ENCODE peak calls at places on chromosomes 16 and 17, in six cellular contexts. T is HCT116, Z is H1, H is HepG2, Y is K562, P is NT2/D1. M is an unnamed sample.

GRCh38 chr17:39062846-39063680 is 88.4 kb downstream of the PLXDC1 start:
- DNase-seq in T (no peak), H (no peak), P (no peak), Y (no peak), Z (no peak), M (no peak)

GRCh38 chr16:88999457-89000206 is 22.6 kb upstream of the CBFA2T3 start:
- DNase-seq in Z (no peak), H (no peak), T (no peak), Y (peak), P (no peak), M (no peak)

GRCh38 chr16:83002351-83003334 is 375.9 kb downstream of the CDH13 start:
- DNase-seq in Z (no peak), Y (no peak), P (no peak), T (no peak), H (no peak), M (no peak)

GRCh38 chr16:58462997-58463891 is 36.7 kb upstream of the NDRG4 start:
- DNase-seq in Z (peak), Y (no peak), H (no peak), T (no peak), P (no peak), M (no peak)

GRCh38 chr17:50421308-50422031 is 4.5 kb upstream of the ACSF2 start:
- DNase-seq in T (no peak), Y (no peak), P (no peak), H (no peak), Z (no peak), M (no peak)

GRCh38 chr16:81637336-81638235 is 141.5 kb upstream of the PLCG2 start:
- DNase-seq in P (no peak), Z (no peak), H (no peak), Y (peak), T (no peak), M (no peak)

GRCh38 chr17:41464682-41465081 is 2.5 kb downstream of the KRT32 start:
- DNase-seq in P (no peak), T (peak), Y (no peak), Z (no peak), H (no peak), M (no peak)

GRCh38 chr16:85969591-85969990 is 70.6 kb downstream of the IRF8 start:
- DNase-seq in Z (no peak), P (no peak), Y (no peak), H (no peak), T (no peak), M (no peak)

GRCh38 chr16:77897038-77897437 is 108.7 kb downstream of the VAT1L start:
- DNase-seq in T (no peak), P (no peak), Z (no peak), H (no peak), Y (no peak), M (no peak)

GRCh38 chr17:80414508-80414802 is 512 bp upstream of the ENDOV start:
- DNase-seq in Z (no peak), P (no peak), T (no peak), Y (peak), H (peak), M (no peak)

GRCh38 chr16:14196011-14196410 is 124.9 kb downstream of the MRTFB start:
- DNase-seq in H (no peak), Y (no peak), P (no peak), Z (no peak), T (no peak), M (no peak)

GRCh38 chr17:19238167-19238505 is 970 bp downstream of the EPN2 start:
- DNase-seq in Z (peak), P (no peak), T (no peak), Y (peak), H (no peak), M (no peak)

GRCh38 chr17:37523715-37524219 is 34.1 kb downstream of the DUSP14 start:
- DNase-seq in Z (peak), Y (no peak), H (no peak), P (no peak), T (no peak), M (no peak)

GRCh38 chr16:63361032-63361624 is 1324.9 kb upstream of the CDH8 start:
- DNase-seq in P (peak), H (peak), Z (no peak), T (peak), Y (peak), M (no peak)

GRCh38 chr17:45291170-45291805 is 25.5 kb downstream of the MAP3K14 start:
- DNase-seq in Z (no peak), T (no peak), Y (no peak), P (no peak), H (no peak), M (no peak)

GRCh38 chr17:43671075-43671692 is 9.5 kb upstream of the MEOX1 start:
- DNase-seq in P (no peak), Z (no peak), Y (no peak), T (no peak), H (no peak), M (peak)

GRCh38 chr16:23501291-23501690 is 9.0 kb downstream of the GGA2 start:
- DNase-seq in T (no peak), P (no peak), Z (no peak), Y (no peak), H (no peak), M (no peak)

GRCh38 chr17:55632236-55632635 is 90.4 kb downstream of the TMEM100 start:
- DNase-seq in Y (no peak), Z (no peak), T (no peak), P (no peak), H (no peak), M (no peak)

GRCh38 chr17:9658593-9659211 is 13.4 kb downstream of the USP43 start:
- DNase-seq in Y (no peak), T (no peak), H (no peak), P (no peak), Z (no peak), M (no peak)

GRCh38 chr17:55750750-55751641 is at the start of gene PCTP:
- DNase-seq in P (peak), Z (peak), T (peak), Y (peak), H (peak), M (peak)

GRCh38 chr17:77728022-77728671 is 230.4 kb upstream of the TNRC6C start:
- DNase-seq in Z (peak), Y (no peak), P (no peak), H (peak), T (peak), M (no peak)

GRCh38 chr17:65495255-65496060 is 66.0 kb downstream of the AXIN2 start:
- DNase-seq in T (peak), H (no peak), Z (peak), Y (no peak), P (peak), M (no peak)

GRCh38 chr16:12470311-12471229 is 333.1 kb downstream of the CPPED1 start:
- DNase-seq in Z (no peak), Y (no peak), T (no peak), P (no peak), H (no peak), M (no peak)

GRCh38 chr16:9395958-9396359 is 304.5 kb downstream of the HAPSTR1 start:
- DNase-seq in H (no peak), Z (no peak), P (no peak), T (no peak), Y (no peak), M (no peak)

GRCh38 chr16:83928341-83929055 is 24.5 kb upstream of the OSGIN1 start:
- DNase-seq in Z (no peak), Y (no peak), H (peak), P (no peak), T (no peak), M (no peak)

GRCh38 chr17:17870292-17870691 is 33.5 kb upstream of the SREBF1 start:
- DNase-seq in P (no peak), Z (no peak), Y (no peak), H (no peak), T (no peak), M (no peak)
- TF ChIP-seq ZNF274 in P (no peak), Z (no peak), Y (no peak), H (no peak), T (no peak), M (no peak)

DNA sequence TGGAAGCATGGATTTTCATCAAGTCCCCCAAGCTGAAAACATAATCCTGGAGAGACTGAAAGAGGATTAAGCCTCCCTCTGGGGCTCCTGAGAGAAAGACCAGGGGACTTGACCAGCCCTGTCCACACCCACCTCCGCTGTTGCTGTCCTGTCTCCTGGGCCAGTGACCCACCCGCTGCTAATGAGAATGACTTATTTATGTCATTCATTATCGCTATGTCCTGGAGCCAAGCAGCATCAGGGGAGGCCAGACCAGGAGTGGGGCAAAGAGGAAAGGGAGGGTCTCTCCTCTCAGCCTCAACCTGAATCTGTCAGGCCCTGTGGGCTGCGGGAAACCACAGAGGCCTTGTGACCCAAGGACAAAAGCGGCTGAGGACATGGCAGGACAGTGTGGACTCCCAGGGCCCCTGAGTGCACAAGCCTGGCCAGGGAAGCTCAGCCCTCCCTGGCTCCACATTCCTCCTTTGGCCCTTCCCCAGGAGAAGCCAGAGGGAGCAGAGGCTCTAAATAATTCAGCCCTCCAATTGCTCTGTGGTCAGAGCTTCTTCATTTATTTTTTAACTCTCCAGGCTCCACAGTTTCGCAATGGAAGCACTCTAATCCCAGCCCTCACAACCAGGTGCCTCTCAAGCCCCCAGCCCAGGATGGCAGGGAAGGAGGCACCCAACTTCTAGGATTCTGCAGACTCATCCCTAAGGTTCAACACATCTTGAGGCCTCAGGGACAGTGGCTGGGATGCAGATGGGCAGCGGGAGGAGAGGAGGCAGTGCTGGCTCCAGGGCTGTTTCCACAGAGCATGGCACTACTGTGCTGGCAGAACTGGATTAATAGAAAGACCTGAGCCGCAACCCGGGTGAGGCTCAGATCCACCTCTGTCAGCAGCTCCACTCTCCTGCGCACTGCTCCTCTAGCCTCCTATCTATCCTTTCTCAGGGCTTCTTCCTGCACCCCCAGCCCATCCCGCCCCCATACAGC is 19.1 kb downstream of the CUEDC1 start:
- DNase-seq in P (no peak), Y (no peak), H (peak), Z (no peak), T (no peak), M (no peak)
- TF ChIP-seq ZNF274 in P (no peak), Y (no peak), H (no peak), Z (no peak), T (no peak), M (no peak)

GRCh38 chr16:48629016-48629415 is 19.0 kb upstream of the N4BP1 start:
- DNase-seq in Y (no peak), P (no peak), Z (peak), H (no peak), T (no peak), M (no peak)

GRCh38 chr16:48627148-48627547 is 17.2 kb upstream of the N4BP1 start:
- DNase-seq in T (no peak), H (no peak), Z (peak), P (no peak), Y (no peak), M (no peak)

GRCh38 chr16:48629531-48629930 is 19.6 kb upstream of the N4BP1 start:
- DNase-seq in Z (peak), H (no peak), P (no peak), T (no peak), Y (no peak), M (no peak)

GRCh38 chr16:48632137-48632774 is 22.3 kb upstream of the N4BP1 start:
- DNase-seq in Z (peak), P (no peak), Y (no peak), T (no peak), H (peak), M (no peak)

DNA sequence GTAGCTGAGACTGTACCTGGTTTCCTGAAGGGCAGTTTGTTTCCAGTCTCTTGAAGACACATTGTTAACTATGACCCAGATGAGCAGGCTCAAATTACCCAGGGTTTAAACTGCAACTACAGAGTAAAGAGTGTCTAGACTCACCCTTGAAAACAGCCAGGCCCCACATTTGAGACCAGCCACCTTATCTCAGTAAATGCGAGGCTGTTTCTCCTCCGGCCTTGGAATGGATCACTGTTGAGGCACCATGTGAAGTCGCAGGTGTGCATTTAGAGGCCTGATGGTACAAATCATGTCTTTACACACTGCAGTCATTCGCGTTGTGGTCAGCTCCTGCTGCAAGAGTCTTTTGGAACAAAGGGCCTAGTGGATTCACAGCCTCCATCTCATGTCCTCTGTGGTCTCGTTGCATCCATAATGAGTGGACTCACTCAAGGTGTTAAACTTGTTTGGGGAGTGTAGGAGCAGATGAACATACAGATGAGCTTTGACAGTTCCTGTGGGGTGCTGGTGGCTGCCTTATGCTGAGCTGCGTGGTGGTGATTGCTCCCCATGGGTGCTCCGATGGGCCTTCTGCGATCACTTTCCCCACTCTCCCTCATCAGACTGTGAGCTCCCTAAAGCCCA is 18.5 kb upstream of the N4BP1 start:
- DNase-seq in Y (no peak), P (no peak), H (no peak), T (no peak), Z (peak), M (no peak)
- TF ChIP-seq ZNF274 in Y (no peak), P (no peak), H (peak), T (no peak), Z (no peak), M (no peak)

GRCh38 chr17:54530398-54530797 is 370.3 kb upstream of the TOM1L1 start:
- DNase-seq in T (no peak), Z (no peak), Y (no peak), P (no peak), H (no peak), M (no peak)
- TF ChIP-seq ZNF274 in T (no peak), Z (no peak), Y (no peak), P (no peak), H (no peak), M (no peak)

GRCh38 chr16:53881371-53881770 is 177.4 kb downstream of the FTO start:
- DNase-seq in P (no peak), Y (no peak), Z (no peak), H (peak), T (peak), M (no peak)
- TF ChIP-seq ZNF274 in P (no peak), Y (no peak), Z (no peak), H (no peak), T (no peak), M (no peak)

GRCh38 chr16:28549301-28549899 is 4.3 kb upstream of the SGF29 start:
- DNase-seq in P (no peak), Y (no peak), Z (no peak), H (peak), T (peak), M (no peak)

GRCh38 chr16:28546626-28547025 is 7.1 kb upstream of the SGF29 start:
- DNase-seq in P (no peak), T (no peak), Z (no peak), Y (no peak), H (no peak), M (no peak)

GRCh38 chr16:28548306-28548802 is 5.4 kb upstream of the SGF29 start:
- DNase-seq in H (no peak), Y (no peak), T (no peak), P (no peak), Z (no peak), M (no peak)

GRCh38 chr16:28543072-28543471 is 4.3 kb upstream of the NUPR1 start:
- DNase-seq in H (no peak), P (no peak), Z (no peak), T (no peak), Y (no peak), M (no peak)

DNA sequence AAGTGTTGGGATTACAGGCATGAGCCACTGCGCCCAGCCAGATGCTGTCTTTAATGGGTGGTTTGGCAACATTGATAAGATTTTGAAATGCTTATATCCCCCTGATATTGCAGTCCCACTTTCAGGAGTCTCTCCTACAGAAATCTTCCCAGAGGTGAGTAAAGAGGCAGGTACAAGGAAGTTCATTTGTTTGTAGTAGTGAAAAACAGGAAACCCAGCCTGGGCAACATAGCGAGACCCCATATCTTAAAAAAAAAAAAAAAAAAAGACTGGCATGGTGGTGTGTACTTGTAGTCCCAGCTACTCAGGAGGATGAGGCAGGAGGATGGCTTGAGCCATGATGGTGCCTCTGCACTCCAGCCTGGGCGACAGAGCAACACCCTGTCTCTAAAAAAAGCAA is 6.2 kb upstream of the NUPR1 start:
- DNase-seq in H (no peak), T (no peak), Z (no peak), P (no peak), Y (no peak), M (no peak)
- TF ChIP-seq ZNF274 in H (no peak), T (no peak), Z (no peak), P (no peak), Y (no peak), M (no peak)

GRCh38 chr17:8463089-8463488 is 27.4 kb downstream of the NDEL1 start:
- DNase-seq in H (no peak), Z (no peak), Y (no peak), P (no peak), T (no peak), M (no peak)

GRCh38 chr17:8459109-8459508 is 23.4 kb downstream of the NDEL1 start:
- DNase-seq in Z (no peak), Y (no peak), H (no peak), T (no peak), P (no peak), M (no peak)

GRCh38 chr17:8465381-8466158 is 29.9 kb downstream of the NDEL1 start:
- DNase-seq in H (no peak), T (no peak), Y (no peak), P (no peak), Z (no peak), M (no peak)

GRCh38 chr17:8464941-8465340 is 29.3 kb downstream of the NDEL1 start:
- DNase-seq in Z (no peak), H (peak), T (no peak), P (no peak), Y (no peak), M (no peak)

DNA sequence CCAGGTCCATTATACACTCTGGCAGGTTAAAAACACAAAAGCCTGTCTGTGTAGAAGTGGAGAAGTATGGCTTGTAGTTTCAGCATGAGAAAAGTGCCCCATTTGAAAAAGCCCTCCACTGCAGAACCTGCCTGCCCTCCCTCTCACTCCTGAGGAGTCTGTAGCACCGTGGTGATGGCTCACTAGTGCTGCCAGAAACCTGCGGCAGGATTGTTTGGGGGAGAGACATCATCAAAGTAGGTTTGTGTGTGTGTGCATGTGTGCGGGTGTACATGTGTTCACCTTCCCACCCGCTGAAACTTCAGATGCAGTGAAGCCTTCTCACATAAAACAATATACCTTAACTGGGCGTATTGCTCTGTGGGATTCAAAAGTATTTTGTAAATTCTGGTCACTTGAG is 26.9 kb downstream of the NDEL1 start:
- DNase-seq in T (no peak), Y (no peak), Z (no peak), H (no peak), P (no peak), M (no peak)
- TF ChIP-seq ZNF274 in T (no peak), Y (no peak), Z (no peak), H (no peak), P (no peak), M (no peak)

DNA sequence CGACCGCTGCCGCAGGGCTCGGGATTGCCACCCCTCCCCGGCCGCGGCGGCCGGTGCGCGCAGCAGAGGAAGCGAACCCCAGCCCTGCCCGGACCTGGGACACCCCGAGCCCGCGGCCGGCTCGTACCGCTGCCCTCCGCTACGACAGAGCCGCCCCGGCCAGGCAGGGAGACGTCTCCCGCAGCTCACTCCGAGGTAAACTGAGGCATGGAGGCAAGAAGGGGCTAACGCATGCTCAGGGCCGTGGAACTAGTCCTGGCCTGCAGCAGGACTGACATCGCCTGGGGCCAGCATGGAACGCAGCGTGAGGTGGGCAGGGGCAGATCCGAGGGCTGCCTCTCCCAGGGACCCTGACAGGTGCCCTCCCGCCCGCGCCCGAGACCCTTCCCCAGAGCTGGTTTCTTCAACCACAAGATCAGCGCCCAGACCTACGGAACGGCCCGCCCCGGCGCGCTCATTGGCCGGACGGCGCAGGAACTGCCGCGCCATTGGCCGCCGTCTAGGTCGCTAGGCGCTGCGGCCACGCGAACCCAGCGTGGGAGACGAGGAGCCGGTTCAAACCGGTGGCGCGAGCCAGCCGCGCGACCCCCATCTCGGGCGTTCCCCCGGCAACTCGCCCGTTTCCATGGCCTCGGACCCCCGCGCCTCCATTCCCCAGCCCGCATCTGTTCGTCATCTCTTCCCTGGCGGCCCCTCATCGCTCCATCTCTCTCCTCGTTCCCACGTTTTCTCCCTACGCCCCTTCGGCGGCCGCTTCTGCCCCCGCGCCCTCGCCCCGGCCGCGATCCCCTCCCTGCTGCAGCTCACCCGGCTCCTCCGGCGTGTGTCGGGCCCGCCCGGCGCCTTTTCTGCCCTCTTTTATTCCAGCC is at the start of gene SLC43A2:
- DNase-seq in Z (peak), P (peak), Y (peak), H (peak), T (peak), M (no peak)
- TF ChIP-seq ZNF274 in Z (no peak), P (no peak), Y (no peak), H (peak), T (no peak), M (no peak)

M was measured in GM12878.